ENCODE peak calls at places on chromosomes 6 and 20, in six cellular contexts. Z is GM12878, E is HL-60, V is mammary epithelial cell, N is breast epithelium, R is HCT116. L is an unnamed sample.

GRCh38 chr6:134145786-134146185 is 93.4 kb upstream of the SLC2A12 start:
- DNase-seq in Z (no peak), E (peak), V (no peak), N (no peak), R (no peak), L (no peak)

GRCh38 chr20:63254237-63254535 is at the start of gene NKAIN4:
- DNase-seq in Z (no peak), E (no peak), V (no peak), N (no peak), R (no peak), L (no peak)

GRCh38 chr20:50416930-50417329 is 93.3 kb upstream of the PTPN1 start:
- DNase-seq in Z (no peak), E (no peak), V (no peak), N (no peak), R (no peak), L (no peak)

GRCh38 chr6:87909849-87910248 is 137.8 kb upstream of the SPACA1 start:
- DNase-seq in Z (no peak), E (no peak), V (peak), N (no peak), R (no peak), L (peak)

GRCh38 chr6:3749991-3750323 is 1.6 kb downstream of the PXDC1 start:
- DNase-seq in Z (no peak), E (no peak), V (peak), N (peak), R (no peak), L (peak)

GRCh38 chr6:136812174-136812573 is 10.2 kb upstream of the PEX7 start:
- DNase-seq in Z (no peak), E (no peak), V (no peak), N (no peak), R (no peak), L (no peak)

GRCh38 chr6:112337209-112337638 is 9.9 kb upstream of the RFPL4B start:
- DNase-seq in Z (no peak), E (no peak), V (peak), N (peak), R (peak), L (peak)

GRCh38 chr20:35312348-35312747 is 20.1 kb upstream of the FAM83C start:
- DNase-seq in Z (peak), E (no peak), V (peak), N (no peak), R (peak), L (peak)

GRCh38 chr20:47800619-47801018 is 15.3 kb upstream of the SULF2 start:
- DNase-seq in Z (no peak), E (no peak), V (no peak), N (no peak), R (no peak), L (no peak)

GRCh38 chr6:14575961-14576360 is 458.4 kb downstream of the CD83 start:
- DNase-seq in Z (no peak), E (no peak), V (no peak), N (no peak), R (no peak), L (no peak)

GRCh38 chr20:64121586-64121985 is 14.2 kb upstream of the NPBWR2 start:
- DNase-seq in Z (no peak), E (no peak), V (no peak), N (no peak), R (no peak), L (no peak)

GRCh38 chr20:24102749-24103148 is 114.2 kb upstream of the GGTLC1 start:
- DNase-seq in Z (no peak), E (no peak), V (peak), N (no peak), R (no peak), L (peak)

GRCh38 chr6:127966616-127967015 is 65.8 kb upstream of the THEMIS start:
- DNase-seq in Z (no peak), E (no peak), V (no peak), N (no peak), R (no peak), L (no peak)

GRCh38 chr20:33407251-33407650 is 5.9 kb upstream of the CDK5RAP1 start:
- DNase-seq in Z (no peak), E (peak), V (no peak), N (no peak), R (no peak), L (no peak)

GRCh38 chr6:132530293-132530974 is 7.6 kb upstream of the TAAR9 start:
- DNase-seq in Z (peak), E (peak), V (peak), N (no peak), R (peak), L (peak)

GRCh38 chr20:14609328-14610221 is 272.2 kb upstream of the FLRT3 start:
- DNase-seq in Z (no peak), E (no peak), V (no peak), N (no peak), R (no peak), L (no peak)

DNA sequence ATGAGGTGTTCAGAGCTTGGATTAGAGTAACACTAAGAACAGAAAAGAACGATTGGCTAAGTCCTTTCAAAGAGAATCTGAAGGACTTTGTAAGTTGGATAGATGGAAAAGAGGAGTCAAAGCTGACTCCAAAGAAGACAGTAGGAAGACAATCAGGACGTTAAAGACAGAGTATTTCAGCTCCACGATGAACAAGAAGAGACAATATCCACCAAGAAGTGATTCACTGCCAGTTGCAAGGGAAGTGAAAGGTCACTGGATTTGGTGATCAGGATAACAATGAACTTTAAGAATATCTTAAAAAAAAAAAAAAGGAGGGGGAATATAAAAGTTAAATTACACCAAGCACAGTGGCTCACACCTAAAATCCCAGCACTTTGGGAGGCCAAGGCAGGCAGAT is 17.9 kb downstream of the REPS1 start:
- DNase-seq in Z (no peak), E (no peak), V (no peak), N (no peak), R (no peak), L (no peak)
- H3K27ac ChIP-seq in Z (no peak), E (no peak), V (peak), N (no peak), R (no peak), L (peak)

DNA sequence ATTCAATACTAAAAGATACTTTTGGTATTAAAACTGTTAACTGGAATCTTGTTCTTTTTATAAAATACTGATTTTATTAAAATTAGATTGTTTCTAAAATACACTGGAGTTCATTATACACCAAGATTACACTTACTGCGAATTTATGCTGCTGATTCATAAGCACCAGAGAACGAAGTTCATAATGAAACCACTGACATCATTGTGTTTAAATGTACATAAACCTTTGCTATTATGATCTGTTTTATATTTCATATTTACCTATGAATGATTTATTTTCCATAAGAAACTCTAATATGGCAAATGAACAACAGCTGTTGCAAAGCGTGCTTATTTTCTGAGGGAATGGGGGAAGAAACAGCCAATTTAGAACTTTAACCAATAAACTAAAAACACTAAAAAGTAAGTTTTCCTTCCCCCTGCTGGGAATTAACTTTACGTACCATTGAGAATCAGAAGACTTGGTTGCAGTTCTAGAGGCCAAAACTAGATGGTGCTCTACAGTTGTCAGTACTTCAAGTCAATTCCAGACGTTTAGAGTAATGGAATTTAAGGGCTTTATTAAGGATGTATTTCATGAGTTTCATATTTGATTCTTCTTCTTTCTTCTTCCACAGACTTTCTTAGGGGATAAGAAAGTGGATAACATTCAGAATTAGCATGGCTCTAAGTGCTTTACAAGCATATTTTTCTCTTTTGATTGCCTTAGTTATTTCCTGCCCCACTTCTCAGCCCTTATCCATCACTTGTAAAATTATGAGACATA is 30.8 kb upstream of the COL19A1 start:
- DNase-seq in Z (no peak), E (peak), V (peak), N (no peak), R (peak), L (peak)
- TF ChIP-seq CTCF in Z (peak), E (peak), V (peak), N (peak), R (peak), L (peak)

GRCh38 chr20:4924032-4924431 is 77.3 kb downstream of the SLC23A2 start:
- DNase-seq in Z (no peak), E (no peak), V (no peak), N (no peak), R (no peak), L (no peak)

GRCh38 chr20:4920131-4920530 is 81.2 kb downstream of the SLC23A2 start:
- DNase-seq in Z (no peak), E (no peak), V (no peak), N (no peak), R (no peak), L (no peak)

GRCh38 chr20:4919047-4919704 is 82.1 kb downstream of the SLC23A2 start:
- DNase-seq in Z (no peak), E (no peak), V (no peak), N (no peak), R (no peak), L (no peak)

GRCh38 chr20:4920655-4921054 is 80.7 kb downstream of the SLC23A2 start:
- DNase-seq in Z (no peak), E (no peak), V (no peak), N (no peak), R (no peak), L (no peak)

GRCh38 chr20:4922186-4922585 is 79.1 kb downstream of the SLC23A2 start:
- DNase-seq in Z (no peak), E (no peak), V (no peak), N (no peak), R (no peak), L (no peak)
- H3K27ac ChIP-seq in Z (no peak), E (no peak), V (no peak), N (no peak), R (no peak), L (no peak)

DNA sequence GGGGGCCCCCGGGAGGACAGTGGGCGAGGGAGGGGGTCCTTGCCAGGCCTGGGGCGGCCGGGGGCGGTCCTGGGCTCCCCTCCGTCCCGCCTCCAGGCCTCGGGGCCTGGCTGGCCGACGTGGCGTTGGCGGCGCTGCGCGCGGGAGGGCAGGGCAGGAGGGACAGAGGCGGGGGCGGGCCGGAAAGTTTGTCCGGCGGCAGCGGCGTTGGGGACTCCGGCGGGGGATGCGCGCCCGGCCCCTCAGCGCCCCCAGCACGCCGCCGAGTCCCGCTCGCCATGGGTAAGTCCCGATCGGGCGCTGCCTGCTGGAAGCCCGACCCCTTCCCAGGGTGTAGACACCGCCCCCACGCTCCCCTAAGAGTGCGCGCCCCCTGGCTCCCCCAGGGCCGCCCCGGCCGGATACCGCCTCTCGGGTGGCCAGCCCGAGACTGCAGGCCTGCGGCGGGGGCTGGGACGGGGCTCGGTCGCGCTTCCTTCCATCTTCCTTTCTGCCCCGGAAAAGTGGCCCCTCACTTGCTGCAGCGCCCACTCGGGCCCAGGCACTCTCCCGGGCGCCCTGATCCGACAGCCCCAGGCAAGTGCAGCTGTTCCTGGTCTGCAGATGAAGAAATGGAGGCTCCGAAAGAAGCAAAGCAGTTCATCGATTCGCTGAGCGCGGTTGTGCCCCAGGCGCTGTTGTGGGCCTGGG is at the start of gene SLC2A10:
- DNase-seq in Z (no peak), E (no peak), V (no peak), N (no peak), R (no peak), L (no peak)
- TF ChIP-seq CTCF in Z (no peak), E (no peak), V (no peak), N (no peak), R (no peak), L (no peak)

GRCh38 chr20:40646321-40647212 is 42.5 kb downstream of the MAFB start:
- DNase-seq in Z (no peak), E (no peak), V (no peak), N (no peak), R (no peak), L (no peak)
- H3K27ac ChIP-seq in Z (no peak), E (no peak), V (no peak), N (no peak), R (no peak), L (no peak)

DNA sequence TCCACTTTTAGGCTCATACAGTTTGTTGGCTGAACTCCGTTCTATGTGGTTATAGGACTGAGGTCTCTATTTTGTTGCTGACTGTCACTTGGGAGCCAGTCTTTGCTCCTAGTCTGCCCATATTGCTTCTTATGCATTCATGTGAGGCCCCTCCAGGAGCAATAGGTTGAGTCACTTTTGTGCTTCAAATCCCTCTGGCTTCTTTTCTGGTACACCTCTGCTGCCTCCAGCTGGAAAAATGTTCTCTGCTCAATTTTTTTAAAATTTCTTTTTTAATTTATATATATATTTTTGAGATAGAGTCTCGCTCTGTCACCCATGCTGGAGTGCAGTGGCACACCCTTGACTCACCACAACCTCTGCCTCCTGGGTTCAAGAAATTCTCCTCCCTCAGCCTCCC is 42.7 kb upstream of the NOX3 start:
- DNase-seq in Z (no peak), E (no peak), V (no peak), N (no peak), R (no peak), L (no peak)
- TF ChIP-seq CTCF in Z (no peak), E (no peak), V (no peak), N (no peak), R (no peak), L (no peak)

DNA sequence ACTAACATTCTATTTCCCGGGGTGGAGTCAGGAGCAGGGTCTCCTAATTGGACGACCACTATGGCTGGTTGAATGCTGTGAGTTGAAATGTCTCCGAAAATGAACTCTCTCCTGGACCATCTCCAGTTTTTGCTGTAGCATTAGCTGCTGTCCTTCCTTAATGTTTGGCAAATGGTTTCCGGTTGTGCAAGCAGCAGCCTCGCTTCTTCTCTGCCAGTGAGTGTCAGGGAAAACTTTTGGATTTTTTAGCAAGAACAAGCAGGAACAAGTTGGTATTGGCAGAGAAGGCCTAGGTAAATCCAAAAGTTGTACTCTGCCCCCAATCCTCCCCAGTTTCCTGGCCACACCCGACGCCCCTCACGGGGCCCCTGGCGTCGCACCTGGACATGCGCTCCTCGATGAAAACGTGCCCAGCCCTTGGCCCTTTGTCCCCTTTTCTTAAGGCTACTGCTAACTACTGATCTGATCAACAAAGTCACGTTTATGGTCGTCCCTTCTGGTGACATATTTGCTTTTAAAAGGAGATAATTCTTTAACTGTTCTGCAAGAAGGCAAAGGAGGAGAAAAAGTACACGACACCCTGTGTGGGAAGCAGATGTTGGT is 103.2 kb downstream of the ARMC2 start:
- DNase-seq in Z (no peak), E (no peak), V (no peak), N (peak), R (no peak), L (no peak)
- H3K27ac ChIP-seq in Z (no peak), E (no peak), V (no peak), N (peak), R (no peak), L (peak)